ENCODE peak calls at places on chromosomes 2 and 18, in eight cellular contexts. C, B, L, E, H, O, T and K are unnamed samples.

GRCh38 chr2:69742170-69742952 is 427 bp downstream of the ANXA4 start:
- DNase-seq in C (no peak), B (no peak), L (no peak), E (no peak), H (peak), O (no peak), T (no peak), K (no peak)

GRCh38 chr2:6872412-6872811 is 5.2 kb upstream of the RSAD2 start:
- DNase-seq in C (no peak), B (no peak), L (no peak), E (no peak), H (no peak), O (no peak), T (no peak), K (no peak)

GRCh38 chr2:38017836-38018235 is 58.1 kb downstream of the CYP1B1 start:
- DNase-seq in C (no peak), B (no peak), L (no peak), E (no peak), H (no peak), O (no peak), T (peak), K (no peak)

GRCh38 chr2:86010083-86010482 is 95.6 kb downstream of the POLR1A start:
- DNase-seq in C (no peak), B (peak), L (no peak), E (no peak), H (peak), O (no peak), T (no peak), K (no peak)

GRCh38 chr2:239167766-239168444 is 232.9 kb downstream of the HDAC4 start:
- DNase-seq in C (no peak), B (no peak), L (no peak), E (no peak), H (no peak), O (no peak), T (peak), K (no peak)

GRCh38 chr2:47639469-47639868 is 143.5 kb upstream of the MSH6 start:
- DNase-seq in C (no peak), B (peak), L (no peak), E (no peak), H (peak), O (no peak), T (no peak), K (no peak)

GRCh38 chr2:40218679-40219078 is 233.2 kb downstream of the SLC8A1 start:
- DNase-seq in C (peak), B (no peak), L (no peak), E (peak), H (peak), O (peak), T (no peak), K (no peak)

GRCh38 chr2:234957533-234958135 is 5.8 kb downstream of the SH3BP4 start:
- DNase-seq in C (no peak), B (peak), L (no peak), E (no peak), H (peak), O (no peak), T (peak), K (no peak)

GRCh38 chr2:44537264-44537663 is 175.5 kb downstream of the CAMKMT start:
- DNase-seq in C (no peak), B (peak), L (no peak), E (no peak), H (peak), O (no peak), T (no peak), K (no peak)

GRCh38 chr2:74226648-74227213 is 28.3 kb downstream of the MTHFD2 start:
- DNase-seq in C (peak), B (no peak), L (no peak), E (no peak), H (peak), O (no peak), T (peak), K (no peak)

GRCh38 chr2:16038586-16038985 is 98.2 kb downstream of the MYCN start:
- DNase-seq in C (no peak), B (no peak), L (no peak), E (no peak), H (no peak), O (no peak), T (peak), K (no peak)

GRCh38 chr2:227759411-227760113 is 13.9 kb downstream of the SCYGR8 start:
- DNase-seq in C (no peak), B (peak), L (no peak), E (no peak), H (peak), O (no peak), T (peak), K (no peak)

GRCh38 chr2:233938676-233939370 is 21.6 kb downstream of the TRPM8 start:
- DNase-seq in C (no peak), B (no peak), L (no peak), E (no peak), H (no peak), O (no peak), T (no peak), K (no peak)

GRCh38 chr2:47065771-47066380 is 89.2 kb downstream of the STPG4 start:
- DNase-seq in C (no peak), B (peak), L (no peak), E (no peak), H (peak), O (no peak), T (no peak), K (no peak)

GRCh38 chr2:174554514-174555119 is 43.0 kb downstream of the WIPF1 start:
- DNase-seq in C (no peak), B (no peak), L (no peak), E (no peak), H (no peak), O (no peak), T (no peak), K (no peak)

GRCh38 chr2:239227661-239228371 is 173.0 kb downstream of the HDAC4 start:
- DNase-seq in C (peak), B (no peak), L (no peak), E (no peak), H (no peak), O (no peak), T (no peak), K (no peak)

GRCh38 chr2:60440761-60441160 is 112.7 kb downstream of the BCL11A start:
- DNase-seq in C (no peak), B (peak), L (no peak), E (no peak), H (peak), O (no peak), T (no peak), K (no peak)

GRCh38 chr2:194424683-194425209 is 1232.3 kb upstream of the SLC39A10 start:
- DNase-seq in C (no peak), B (peak), L (no peak), E (no peak), H (peak), O (peak), T (no peak), K (no peak)

GRCh38 chr2:147450661-147451060 is 394.2 kb upstream of the ACVR2A start:
- DNase-seq in C (no peak), B (no peak), L (no peak), E (no peak), H (no peak), O (no peak), T (no peak), K (no peak)

GRCh38 chr2:31688282-31688681 is 107.5 kb upstream of the SRD5A2 start:
- DNase-seq in C (no peak), B (no peak), L (no peak), E (no peak), H (no peak), O (no peak), T (no peak), K (no peak)

GRCh38 chr18:56233595-56233994 is 404.8 kb downstream of the TXNL1 start:
- DNase-seq in C (no peak), B (peak), L (no peak), E (no peak), H (peak), O (no peak), T (no peak), K (no peak)

GRCh38 chr18:79806976-79807841 is 9.5 kb downstream of the KCNG2 start:
- DNase-seq in C (no peak), B (no peak), L (no peak), E (no peak), H (no peak), O (no peak), T (no peak), K (no peak)

GRCh38 chr2:201403904-201404303 is 46.8 kb upstream of the FLACC1 start:
- DNase-seq in C (no peak), B (peak), L (no peak), E (no peak), H (peak), O (no peak), T (no peak), K (no peak)

GRCh38 chr2:120528051-120528692 is 182.2 kb downstream of the INHBB start:
- DNase-seq in C (no peak), B (no peak), L (no peak), E (no peak), H (peak), O (no peak), T (no peak), K (no peak)